ENCODE peak calls at places on chromosome 4, in six cellular contexts. Z, D, O, V, N and J are unnamed samples.
A peak's percentile ranks its signal among the peaks of the same experiment; 100 is the strongest.

GRCh38 chr4:5381981-5382441 is 326.3 kb downstream of the EVC2 start:
- DNase-seq in Z (no peak), D (no peak), O (no peak), V (no peak), N (no peak), J (no peak)

GRCh38 chr4:128228021-128228571 is 59.5 kb downstream of the PGRMC2 start:
- DNase-seq in Z (peak; percentile 73), D (peak; percentile 36), O (no peak), V (no peak), N (no peak), J (no peak)

GRCh38 chr4:141455651-141456050 is 180.7 kb upstream of the IL15 start:
- DNase-seq in Z (no peak), D (no peak), O (no peak), V (no peak), N (no peak), J (no peak)

GRCh38 chr4:153790962-153791551 is 2.2 kb upstream of the SFRP2 start:
- DNase-seq in Z (no peak), D (no peak), O (peak; percentile 77), V (no peak), N (peak; percentile 43), J (peak; percentile 56)

GRCh38 chr4:105457997-105458396 is 15.9 kb downstream of the PPA2 start:
- DNase-seq in Z (no peak), D (no peak), O (no peak), V (no peak), N (no peak), J (no peak)

GRCh38 chr4:184389978-184390518 is 84.3 kb downstream of the IRF2 start:
- DNase-seq in Z (no peak), D (no peak), O (no peak), V (no peak), N (no peak), J (no peak)

GRCh38 chr4:118953276-118953675 is 64.6 kb downstream of the SYNPO2 start:
- DNase-seq in Z (no peak), D (no peak), O (no peak), V (no peak), N (no peak), J (no peak)

GRCh38 chr4:84573738-84574720 is 8.9 kb upstream of the CDS1 start:
- DNase-seq in Z (peak; percentile 39), D (no peak), O (no peak), V (no peak), N (no peak), J (no peak)

GRCh38 chr4:152640058-152640921 is 39.5 kb downstream of the TMEM154 start:
- DNase-seq in Z (peak; percentile 37), D (no peak), O (no peak), V (peak; percentile 42), N (no peak), J (no peak)
- TF ChIP-seq CTCF in Z (peak; percentile 79), D (peak; percentile 58), O (peak; percentile 31), V (peak; percentile 54), N (peak; percentile 33), J (no peak)

DNA sequence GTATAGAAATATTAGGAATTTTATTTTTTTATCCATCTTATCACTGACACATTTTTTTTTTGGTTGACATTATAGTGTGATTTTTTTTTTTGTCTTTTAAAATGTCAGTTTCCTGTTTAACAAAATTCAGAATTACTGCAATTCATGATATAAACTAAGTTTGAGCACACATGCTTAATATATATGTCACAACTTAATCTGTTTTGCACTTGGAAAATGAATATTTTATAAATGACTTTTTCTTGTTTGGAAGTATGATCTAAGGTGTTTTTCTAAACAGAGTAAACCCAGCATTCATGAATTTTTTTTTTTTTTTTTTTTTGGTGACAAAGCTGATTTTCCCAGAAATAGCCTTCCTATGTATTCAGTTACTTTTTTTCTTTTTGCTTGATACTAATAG is 2.4 kb downstream of the SMARCA5 start:
- DNase-seq in Z (no peak), D (no peak), O (no peak), V (no peak), N (no peak), J (no peak)
- H3K4me1 ChIP-seq in Z (peaks cover 13% of the 10 kb centered on the region), D (peaks cover 63% of the 10 kb centered on the region), O (peaks cover 3% of the 10 kb centered on the region), V (peaks cover 21% of the 10 kb centered on the region), N (peaks cover 30% of the 10 kb centered on the region), J (peaks cover 9% of the 10 kb centered on the region)

GRCh38 chr4:82839624-82840023 is 41.0 kb upstream of the SCD5 start:
- DNase-seq in Z (no peak), D (no peak), O (no peak), V (no peak), N (no peak), J (no peak)

DNA sequence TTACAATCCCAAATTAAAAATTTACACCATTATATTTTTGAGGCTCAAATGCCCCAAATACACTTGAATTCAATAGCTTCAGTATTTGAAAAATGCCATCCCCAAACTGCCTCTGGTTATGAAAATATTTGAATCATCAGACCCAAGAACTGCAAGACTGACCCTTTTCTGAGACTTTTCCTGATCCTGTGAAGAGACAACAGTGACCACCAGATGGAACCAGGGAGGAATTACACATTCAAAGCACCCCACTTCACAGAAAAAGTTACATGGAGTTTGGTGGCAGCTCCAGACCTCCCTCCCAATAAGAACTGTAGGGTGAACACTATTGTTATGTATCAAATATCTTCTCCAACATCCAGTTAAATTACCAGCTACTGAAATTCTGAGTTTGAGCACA is 44.0 kb upstream of the SCD5 start:
- DNase-seq in Z (no peak), D (no peak), O (no peak), V (no peak), N (no peak), J (no peak)
- TF ChIP-seq CTCF in Z (no peak), D (no peak), O (no peak), V (no peak), N (no peak), J (no peak)

GRCh38 chr4:36815536-36815935 is 429.0 kb upstream of the NWD2 start:
- DNase-seq in Z (no peak), D (no peak), O (no peak), V (no peak), N (no peak), J (no peak)
- H3K4me1 ChIP-seq in Z (no peaks in the 10 kb centered on the region), D (no peaks in the 10 kb centered on the region), O (no peaks in the 10 kb centered on the region), V (no peaks in the 10 kb centered on the region), N (no peaks in the 10 kb centered on the region), J (no peaks in the 10 kb centered on the region)

GRCh38 chr4:112956458-112956857 is 93.0 kb upstream of the ANK2 start:
- DNase-seq in Z (no peak), D (no peak), O (no peak), V (no peak), N (no peak), J (no peak)

GRCh38 chr4:112953295-112953694 is 96.2 kb upstream of the ANK2 start:
- DNase-seq in Z (no peak), D (no peak), O (no peak), V (no peak), N (no peak), J (no peak)

GRCh38 chr4:112947616-112948015 is 101.8 kb upstream of the ANK2 start:
- DNase-seq in Z (no peak), D (no peak), O (no peak), V (no peak), N (no peak), J (no peak)

GRCh38 chr4:112952301-112952700 is 97.2 kb upstream of the ANK2 start:
- DNase-seq in Z (no peak), D (no peak), O (no peak), V (no peak), N (no peak), J (no peak)

DNA sequence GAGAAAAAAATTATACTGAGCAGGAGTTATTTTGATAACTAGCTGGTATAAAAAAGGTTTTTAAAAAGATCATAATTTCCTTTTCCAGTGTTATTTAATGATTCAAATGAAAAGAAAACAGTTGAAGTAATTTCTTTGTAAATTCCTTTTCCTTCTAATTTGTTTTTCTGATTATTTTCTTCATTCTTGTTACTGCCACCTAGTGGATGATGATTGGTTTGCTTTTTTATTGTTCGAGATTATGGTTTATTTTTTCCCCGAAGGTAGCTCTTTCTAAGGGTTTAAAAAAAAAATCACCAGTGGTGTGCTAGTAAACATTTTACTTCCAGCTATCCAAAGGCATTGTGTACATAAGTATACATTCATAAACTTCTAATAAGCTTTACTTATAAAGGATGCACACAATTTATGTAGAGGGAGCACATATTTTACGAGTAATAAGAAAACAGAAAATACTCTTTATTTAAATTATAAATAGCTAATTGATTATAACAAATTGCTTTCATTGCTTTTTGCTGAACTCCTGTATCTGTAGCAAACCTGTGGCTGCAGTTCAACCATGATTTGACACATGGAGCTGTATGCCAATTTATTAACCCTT is 98.0 kb upstream of the ANK2 start:
- DNase-seq in Z (no peak), D (no peak), O (no peak), V (peak; percentile 24), N (no peak), J (no peak)
- TF ChIP-seq CTCF in Z (peak; percentile 64), D (no peak), O (peak; percentile 31), V (peak; percentile 58), N (peak; percentile 37), J (no peak)

GRCh38 chr4:38082424-38083374 is 122.5 kb downstream of the PTTG2 start:
- DNase-seq in Z (peak; percentile 36), D (no peak), O (peak; percentile 75), V (no peak), N (no peak), J (no peak)
- H3K4me1 ChIP-seq in Z (peaks cover 45% of the 10 kb centered on the region), D (peaks cover 91% of the 10 kb centered on the region), O (peaks cover 21% of the 10 kb centered on the region), V (no peaks in the 10 kb centered on the region), N (peaks cover 27% of the 10 kb centered on the region), J (peaks cover 23% of the 10 kb centered on the region)

GRCh38 chr4:112585977-112586736 is 50.6 kb downstream of the ZGRF1 start:
- DNase-seq in Z (no peak), D (no peak), O (no peak), V (no peak), N (no peak), J (no peak)
- TF ChIP-seq CTCF in Z (no peak), D (no peak), O (no peak), V (no peak), N (no peak), J (no peak)

DNA sequence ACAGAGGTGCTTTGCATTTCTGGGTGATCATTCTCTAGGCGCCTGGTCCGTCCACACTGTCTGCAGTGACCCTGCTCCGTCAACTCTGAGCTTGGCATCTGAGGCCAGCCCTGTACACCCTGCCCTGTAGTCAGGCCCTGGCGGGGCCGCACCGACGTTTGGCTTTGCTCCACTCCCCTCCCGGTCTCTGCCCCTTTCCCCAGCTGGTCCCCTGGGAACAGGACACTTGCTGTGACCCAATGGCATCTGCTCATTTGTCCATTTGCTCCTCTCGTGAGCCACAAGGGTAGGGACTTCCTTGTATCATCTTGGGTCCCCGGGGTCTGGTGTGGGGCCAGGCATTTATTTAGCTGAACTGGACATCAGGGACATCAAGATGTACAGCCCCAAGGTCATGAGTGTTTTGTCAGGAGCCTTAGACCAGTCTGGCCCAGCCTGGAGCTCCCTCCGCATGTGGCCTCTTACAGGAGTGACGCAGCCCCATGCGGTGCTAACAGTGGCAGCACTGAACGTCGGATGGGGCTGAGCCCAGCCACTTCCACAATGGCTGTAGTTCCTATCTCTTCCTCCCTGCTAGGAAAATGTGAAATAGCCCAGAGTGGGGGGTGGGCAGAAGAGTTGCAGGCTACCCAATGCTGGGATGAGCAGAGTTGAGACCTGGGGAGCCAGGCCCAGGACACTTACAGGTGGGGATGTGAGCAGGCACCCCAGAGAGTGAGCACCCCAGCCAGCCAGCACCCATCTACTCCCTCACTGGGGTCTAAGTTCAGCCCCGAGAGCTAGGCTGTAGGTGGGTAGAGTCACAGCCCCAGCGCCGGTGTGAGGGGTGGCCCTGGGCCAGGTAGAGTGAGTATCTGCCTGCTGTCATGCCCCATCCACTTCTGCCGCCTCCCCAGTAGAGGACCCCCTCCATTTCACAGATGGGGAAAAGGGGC is 2.0 kb upstream of the SH3BP2 start:
- DNase-seq in Z (no peak), D (no peak), O (peak; percentile 65), V (no peak), N (no peak), J (no peak)
- H3K4me1 ChIP-seq in Z (peaks cover 29% of the 10 kb centered on the region), D (peaks cover 70% of the 10 kb centered on the region), O (peaks cover 28% of the 10 kb centered on the region), V (peaks cover 28% of the 10 kb centered on the region), N (peaks cover 14% of the 10 kb centered on the region), J (peaks cover 41% of the 10 kb centered on the region)